ENCODE peak calls at places on chromosomes 13 and 19, in eight cellular contexts. One of them, this sample, is unnamed.

GRCh38 chr19:32642771-32643170 is 32.2 kb downstream of the ANKRD27 start:
- DNase-seq in fibroblast of lung: no peak
- DNase-seq in lower leg skin: no peak
- DNase-seq in spleen: peak
- DNase-seq in tibial artery: no peak
- DNase-seq in mucosa of descending colon: no peak
- DNase-seq in CD8-positive, alpha-beta T cell: peak
- DNase-seq in tibial nerve: no peak
- DNase-seq in this sample: no peak

GRCh38 chr19:41189425-41190065 is 3.5 kb upstream of the CYP2S1 start:
- DNase-seq in lower leg skin: no peak
- DNase-seq in CD8-positive, alpha-beta T cell: no peak
- DNase-seq in tibial artery: no peak
- DNase-seq in fibroblast of lung: no peak
- DNase-seq in spleen: no peak
- DNase-seq in tibial nerve: no peak
- DNase-seq in mucosa of descending colon: no peak
- DNase-seq in this sample: no peak

GRCh38 chr19:52542984-52543664 is 15.7 kb downstream of the ZNF808 start:
- DNase-seq in tibial nerve: no peak
- DNase-seq in CD8-positive, alpha-beta T cell: peak
- DNase-seq in spleen: no peak
- DNase-seq in fibroblast of lung: no peak
- DNase-seq in tibial artery: no peak
- DNase-seq in mucosa of descending colon: no peak
- DNase-seq in lower leg skin: no peak
- DNase-seq in this sample: no peak

GRCh38 chr13:98300956-98301641 is 124.0 kb upstream of the RNF113B start:
- DNase-seq in lower leg skin: no peak
- DNase-seq in tibial artery: no peak
- DNase-seq in fibroblast of lung: peak
- DNase-seq in mucosa of descending colon: no peak
- DNase-seq in tibial nerve: no peak
- DNase-seq in spleen: no peak
- DNase-seq in CD8-positive, alpha-beta T cell: no peak
- DNase-seq in this sample: peak

GRCh38 chr13:72960114-72960513 is 98.7 kb upstream of the KLF5 start:
- DNase-seq in tibial nerve: no peak
- DNase-seq in fibroblast of lung: no peak
- DNase-seq in lower leg skin: no peak
- DNase-seq in mucosa of descending colon: no peak
- DNase-seq in spleen: no peak
- DNase-seq in tibial artery: no peak
- DNase-seq in CD8-positive, alpha-beta T cell: no peak
- DNase-seq in this sample: no peak

GRCh38 chr19:38004505-38005223 is 97.7 kb downstream of the SIPA1L3 start:
- DNase-seq in fibroblast of lung: peak
- DNase-seq in mucosa of descending colon: peak
- DNase-seq in CD8-positive, alpha-beta T cell: no peak
- DNase-seq in tibial artery: peak
- DNase-seq in tibial nerve: peak
- DNase-seq in lower leg skin: peak
- DNase-seq in spleen: no peak
- DNase-seq in this sample: peak

GRCh38 chr13:33197551-33197971 is 88.0 kb downstream of the STARD13 start:
- DNase-seq in tibial nerve: no peak
- DNase-seq in mucosa of descending colon: no peak
- DNase-seq in CD8-positive, alpha-beta T cell: no peak
- DNase-seq in fibroblast of lung: peak
- DNase-seq in lower leg skin: no peak
- DNase-seq in tibial artery: no peak
- DNase-seq in spleen: no peak
- DNase-seq in this sample: no peak

GRCh38 chr19:51250786-51251452 is at the start of gene SIGLECL1:
- DNase-seq in tibial nerve: no peak
- DNase-seq in spleen: no peak
- DNase-seq in lower leg skin: no peak
- DNase-seq in tibial artery: no peak
- DNase-seq in CD8-positive, alpha-beta T cell: no peak
- DNase-seq in fibroblast of lung: no peak
- DNase-seq in mucosa of descending colon: no peak
- DNase-seq in this sample: no peak

GRCh38 chr13:109155301-109155761 is 525.9 kb downstream of the MYO16 start:
- DNase-seq in lower leg skin: no peak
- DNase-seq in fibroblast of lung: peak
- DNase-seq in spleen: no peak
- DNase-seq in mucosa of descending colon: no peak
- DNase-seq in tibial nerve: no peak
- DNase-seq in tibial artery: no peak
- DNase-seq in CD8-positive, alpha-beta T cell: no peak
- DNase-seq in this sample: peak

GRCh38 chr19:58001895-58002369 is 688 bp downstream of the ZNF606 start:
- DNase-seq in mucosa of descending colon: no peak
- DNase-seq in tibial artery: no peak
- DNase-seq in fibroblast of lung: peak
- DNase-seq in spleen: no peak
- DNase-seq in CD8-positive, alpha-beta T cell: peak
- DNase-seq in lower leg skin: no peak
- DNase-seq in tibial nerve: no peak
- DNase-seq in this sample: peak

GRCh38 chr13:94620286-94620896 is 18.7 kb downstream of the GPR180 start:
- DNase-seq in lower leg skin: no peak
- DNase-seq in tibial nerve: no peak
- DNase-seq in mucosa of descending colon: no peak
- DNase-seq in fibroblast of lung: peak
- DNase-seq in tibial artery: no peak
- DNase-seq in CD8-positive, alpha-beta T cell: no peak
- DNase-seq in spleen: no peak
- DNase-seq in this sample: peak

DNA sequence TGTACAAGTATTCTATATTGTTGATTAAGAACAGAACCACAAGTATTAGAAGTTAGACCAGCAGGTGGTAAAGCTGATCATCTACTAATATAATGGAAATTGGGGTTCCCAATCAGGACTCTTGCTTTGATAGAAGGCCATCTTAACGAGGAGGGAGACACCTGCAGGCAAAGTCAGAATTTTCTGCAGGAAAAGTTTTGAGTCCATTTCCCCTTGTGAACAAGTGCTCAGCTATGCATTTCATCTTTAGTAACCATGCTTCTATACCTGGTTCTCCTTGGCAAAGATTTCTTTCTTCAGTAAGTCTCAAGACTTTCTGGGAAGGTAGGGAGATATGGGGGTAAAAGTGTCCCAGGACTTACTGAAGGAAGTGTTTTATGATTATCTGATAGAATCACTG is 36.1 kb upstream of the USPL1 start:
- DNase-seq in fibroblast of lung: peak
- DNase-seq in tibial artery: no peak
- DNase-seq in mucosa of descending colon: no peak
- DNase-seq in CD8-positive, alpha-beta T cell: no peak
- DNase-seq in spleen: no peak
- DNase-seq in tibial nerve: no peak
- DNase-seq in lower leg skin: no peak
- DNase-seq in this sample: no peak
- TF ChIP-seq CTCF in fibroblast of lung: no peak
- TF ChIP-seq CTCF in tibial artery: no peak
- TF ChIP-seq CTCF in mucosa of descending colon: no peak
- TF ChIP-seq CTCF in CD8-positive, alpha-beta T cell: no peak
- TF ChIP-seq CTCF in spleen: peak
- TF ChIP-seq CTCF in tibial nerve: no peak
- TF ChIP-seq CTCF in lower leg skin: no peak
- TF ChIP-seq CTCF in this sample: peak

DNA sequence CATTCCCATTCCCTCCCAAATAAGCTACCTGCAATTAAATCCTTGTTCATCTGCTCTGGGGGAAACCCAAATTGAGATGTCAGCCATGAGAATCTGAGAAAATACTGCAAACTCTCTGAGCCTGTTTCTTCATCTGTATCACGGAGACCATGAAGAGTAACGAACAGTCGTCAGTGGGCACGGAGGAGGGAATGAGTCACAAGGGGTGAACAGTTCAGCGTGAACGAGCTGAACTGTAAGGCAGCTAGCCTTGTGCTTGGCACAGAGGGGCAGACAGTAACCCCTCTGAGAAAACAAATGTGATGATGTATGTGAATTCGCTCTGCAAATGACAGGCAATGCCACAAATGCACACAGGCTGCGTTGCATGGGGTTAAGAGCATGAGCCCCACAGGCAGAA is 288.7 kb downstream of the FOXO1 start:
- DNase-seq in spleen: no peak
- DNase-seq in mucosa of descending colon: no peak
- DNase-seq in tibial nerve: no peak
- DNase-seq in fibroblast of lung: peak
- DNase-seq in CD8-positive, alpha-beta T cell: no peak
- DNase-seq in tibial artery: no peak
- DNase-seq in lower leg skin: no peak
- DNase-seq in this sample: peak
- H3K4me3 ChIP-seq in spleen: no peak
- H3K4me3 ChIP-seq in mucosa of descending colon: no peak
- H3K4me3 ChIP-seq in tibial nerve: no peak
- H3K4me3 ChIP-seq in fibroblast of lung: no peak
- H3K4me3 ChIP-seq in CD8-positive, alpha-beta T cell: no peak
- H3K4me3 ChIP-seq in tibial artery: no peak
- H3K4me3 ChIP-seq in lower leg skin: no peak
- H3K4me3 ChIP-seq in this sample: no peak

GRCh38 chr13:69194130-69194529 is 913.5 kb upstream of the ATXN8OS start:
- DNase-seq in spleen: no peak
- DNase-seq in fibroblast of lung: no peak
- DNase-seq in tibial nerve: no peak
- DNase-seq in mucosa of descending colon: no peak
- DNase-seq in tibial artery: no peak
- DNase-seq in CD8-positive, alpha-beta T cell: no peak
- DNase-seq in lower leg skin: no peak
- DNase-seq in this sample: no peak

GRCh38 chr13:69199664-69200063 is 908.0 kb upstream of the ATXN8OS start:
- DNase-seq in fibroblast of lung: no peak
- DNase-seq in spleen: no peak
- DNase-seq in lower leg skin: no peak
- DNase-seq in tibial nerve: no peak
- DNase-seq in mucosa of descending colon: no peak
- DNase-seq in tibial artery: no peak
- DNase-seq in CD8-positive, alpha-beta T cell: no peak
- DNase-seq in this sample: no peak

GRCh38 chr13:69204620-69205019 is 903.0 kb upstream of the ATXN8OS start:
- DNase-seq in lower leg skin: no peak
- DNase-seq in tibial artery: no peak
- DNase-seq in fibroblast of lung: no peak
- DNase-seq in CD8-positive, alpha-beta T cell: no peak
- DNase-seq in spleen: no peak
- DNase-seq in tibial nerve: no peak
- DNase-seq in mucosa of descending colon: no peak
- DNase-seq in this sample: no peak

DNA sequence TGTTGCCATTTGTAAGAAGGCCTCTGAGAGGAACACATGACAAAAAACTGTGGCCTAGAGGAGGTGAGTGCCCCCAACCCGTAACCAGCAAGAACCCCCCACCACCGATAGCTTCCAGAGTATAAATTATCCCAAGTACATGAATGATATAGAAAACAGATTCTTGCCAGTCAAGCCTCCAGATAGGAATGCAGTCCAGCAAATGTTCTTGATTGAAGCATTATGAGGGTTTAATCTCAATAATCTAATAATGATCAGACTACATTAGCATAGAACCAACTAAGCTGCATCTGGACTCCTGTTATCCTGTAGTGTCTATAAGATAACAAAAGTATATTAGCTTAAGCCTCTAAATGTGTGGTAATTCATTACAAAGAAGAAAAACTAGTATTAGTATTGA is 908.9 kb upstream of the ATXN8OS start:
- DNase-seq in CD8-positive, alpha-beta T cell: no peak
- DNase-seq in mucosa of descending colon: no peak
- DNase-seq in fibroblast of lung: no peak
- DNase-seq in tibial nerve: no peak
- DNase-seq in tibial artery: no peak
- DNase-seq in lower leg skin: no peak
- DNase-seq in spleen: no peak
- DNase-seq in this sample: no peak
- TF ChIP-seq CTCF in CD8-positive, alpha-beta T cell: no peak
- TF ChIP-seq CTCF in mucosa of descending colon: no peak
- TF ChIP-seq CTCF in fibroblast of lung: no peak
- TF ChIP-seq CTCF in tibial nerve: no peak
- TF ChIP-seq CTCF in tibial artery: no peak
- TF ChIP-seq CTCF in lower leg skin: no peak
- TF ChIP-seq CTCF in spleen: no peak
- TF ChIP-seq CTCF in this sample: no peak

DNA sequence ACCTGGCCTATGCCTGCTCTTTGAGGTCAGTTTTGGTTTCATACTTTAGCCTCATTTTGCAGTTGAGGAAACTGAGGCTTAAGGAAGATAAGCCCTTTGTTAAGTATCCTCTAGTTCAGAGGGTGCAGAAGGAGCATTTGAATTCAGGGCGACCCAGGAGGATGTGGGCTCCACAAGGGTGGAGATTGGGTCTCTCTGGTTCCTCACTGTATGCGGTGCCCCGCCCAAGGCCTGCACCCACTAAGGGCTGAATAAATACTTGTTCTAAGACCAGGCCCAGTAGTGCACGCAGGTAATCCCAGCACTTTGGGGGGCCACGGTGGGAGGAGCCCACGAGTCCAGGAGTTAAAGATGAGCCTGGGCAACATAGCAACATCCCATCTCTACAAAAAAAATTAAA is 768 bp upstream of the SLC44A2 start:
- DNase-seq in CD8-positive, alpha-beta T cell: no peak
- DNase-seq in lower leg skin: no peak
- DNase-seq in tibial nerve: no peak
- DNase-seq in tibial artery: no peak
- DNase-seq in fibroblast of lung: no peak
- DNase-seq in spleen: no peak
- DNase-seq in mucosa of descending colon: peak
- DNase-seq in this sample: no peak
- H3K4me3 ChIP-seq in CD8-positive, alpha-beta T cell: no peak
- H3K4me3 ChIP-seq in lower leg skin: no peak
- H3K4me3 ChIP-seq in tibial nerve: no peak
- H3K4me3 ChIP-seq in tibial artery: peak
- H3K4me3 ChIP-seq in fibroblast of lung: peak
- H3K4me3 ChIP-seq in spleen: no peak
- H3K4me3 ChIP-seq in mucosa of descending colon: no peak
- H3K4me3 ChIP-seq in this sample: peak

GRCh38 chr19:31461814-31462539 is 112.7 kb upstream of the TSHZ3 start:
- DNase-seq in fibroblast of lung: peak
- DNase-seq in spleen: no peak
- DNase-seq in mucosa of descending colon: no peak
- DNase-seq in CD8-positive, alpha-beta T cell: no peak
- DNase-seq in lower leg skin: no peak
- DNase-seq in tibial nerve: no peak
- DNase-seq in tibial artery: no peak
- DNase-seq in this sample: no peak
- TF ChIP-seq CTCF in fibroblast of lung: peak
- TF ChIP-seq CTCF in spleen: no peak
- TF ChIP-seq CTCF in mucosa of descending colon: no peak
- TF ChIP-seq CTCF in CD8-positive, alpha-beta T cell: no peak
- TF ChIP-seq CTCF in lower leg skin: no peak
- TF ChIP-seq CTCF in tibial nerve: no peak
- TF ChIP-seq CTCF in tibial artery: no peak
- TF ChIP-seq CTCF in this sample: peak

GRCh38 chr19:9580728-9581127 is 3.6 kb downstream of the ZNF121 start:
- DNase-seq in fibroblast of lung: no peak
- DNase-seq in CD8-positive, alpha-beta T cell: no peak
- DNase-seq in tibial nerve: no peak
- DNase-seq in spleen: no peak
- DNase-seq in lower leg skin: no peak
- DNase-seq in tibial artery: no peak
- DNase-seq in mucosa of descending colon: no peak
- DNase-seq in this sample: no peak
- H3K4me3 ChIP-seq in fibroblast of lung: no peak
- H3K4me3 ChIP-seq in CD8-positive, alpha-beta T cell: no peak
- H3K4me3 ChIP-seq in tibial nerve: no peak
- H3K4me3 ChIP-seq in spleen: no peak
- H3K4me3 ChIP-seq in lower leg skin: no peak
- H3K4me3 ChIP-seq in tibial artery: no peak
- H3K4me3 ChIP-seq in mucosa of descending colon: no peak
- H3K4me3 ChIP-seq in this sample: no peak